ENCODE peak calls at places on chromosomes 1 and 21, in six cellular contexts. One of them, this sample, is unnamed.

GRCh38 chr1:41955461-41956159 is 36.9 kb upstream of the HIVEP3 start:
- DNase-seq in MM.1S: peak
- DNase-seq in GM23338: no peak
- DNase-seq in hepatocyte: peak
- DNase-seq in HCT116: peak
- DNase-seq in SK-N-SH: no peak
- DNase-seq in this sample: no peak

GRCh38 chr21:40635336-40635735 is 211.6 kb downstream of the DSCAM start:
- DNase-seq in hepatocyte: no peak
- DNase-seq in HCT116: no peak
- DNase-seq in MM.1S: no peak
- DNase-seq in SK-N-SH: no peak
- DNase-seq in GM23338: no peak
- DNase-seq in this sample: no peak

GRCh38 chr21:28936036-28936435 is 56.6 kb downstream of the LTN1 start:
- DNase-seq in hepatocyte: no peak
- DNase-seq in GM23338: no peak
- DNase-seq in HCT116: no peak
- DNase-seq in MM.1S: no peak
- DNase-seq in SK-N-SH: no peak
- DNase-seq in this sample: no peak

GRCh38 chr1:75614455-75615379 is 3.8 kb upstream of the SLC44A5 start:
- DNase-seq in HCT116: peak
- DNase-seq in GM23338: peak
- DNase-seq in MM.1S: peak
- DNase-seq in hepatocyte: peak
- DNase-seq in SK-N-SH: peak
- DNase-seq in this sample: no peak

GRCh38 chr1:201902198-201902597 is 13.5 kb downstream of the SHISA4 start:
- DNase-seq in HCT116: no peak
- DNase-seq in hepatocyte: no peak
- DNase-seq in SK-N-SH: no peak
- DNase-seq in GM23338: no peak
- DNase-seq in MM.1S: no peak
- DNase-seq in this sample: no peak

GRCh38 chr1:93471911-93472310 is 24.0 kb downstream of the FNBP1L start:
- DNase-seq in GM23338: no peak
- DNase-seq in SK-N-SH: no peak
- DNase-seq in hepatocyte: no peak
- DNase-seq in HCT116: no peak
- DNase-seq in MM.1S: no peak
- DNase-seq in this sample: no peak

GRCh38 chr1:60564196-60564595 is 490.6 kb upstream of the C1orf87 start:
- DNase-seq in SK-N-SH: no peak
- DNase-seq in GM23338: no peak
- DNase-seq in hepatocyte: no peak
- DNase-seq in MM.1S: no peak
- DNase-seq in HCT116: no peak
- DNase-seq in this sample: no peak

GRCh38 chr21:44626673-44627143 is at the start of gene KRTAP10-9:
- DNase-seq in SK-N-SH: no peak
- DNase-seq in HCT116: no peak
- DNase-seq in GM23338: no peak
- DNase-seq in MM.1S: no peak
- DNase-seq in hepatocyte: no peak
- DNase-seq in this sample: no peak

GRCh38 chr1:234253732-234254131 is 119.5 kb upstream of the COA6 start:
- DNase-seq in hepatocyte: no peak
- DNase-seq in SK-N-SH: no peak
- DNase-seq in GM23338: no peak
- DNase-seq in MM.1S: no peak
- DNase-seq in HCT116: no peak
- DNase-seq in this sample: no peak

GRCh38 chr1:167114725-167115124 is 20.9 kb downstream of the STYXL2 start:
- DNase-seq in SK-N-SH: no peak
- DNase-seq in MM.1S: no peak
- DNase-seq in hepatocyte: no peak
- DNase-seq in GM23338: no peak
- DNase-seq in HCT116: no peak
- DNase-seq in this sample: no peak

GRCh38 chr1:225299624-225300023 is 128.2 kb downstream of the LBR start:
- DNase-seq in hepatocyte: no peak
- DNase-seq in HCT116: no peak
- DNase-seq in GM23338: no peak
- DNase-seq in MM.1S: no peak
- DNase-seq in SK-N-SH: no peak
- DNase-seq in this sample: no peak

GRCh38 chr1:203636306-203636705 is 9.7 kb downstream of the ATP2B4 start:
- DNase-seq in SK-N-SH: no peak
- DNase-seq in HCT116: no peak
- DNase-seq in GM23338: no peak
- DNase-seq in hepatocyte: no peak
- DNase-seq in MM.1S: no peak
- DNase-seq in this sample: no peak

GRCh38 chr1:232226197-232226681 is 403.7 kb downstream of the SIPA1L2 start:
- DNase-seq in GM23338: peak
- DNase-seq in MM.1S: no peak
- DNase-seq in HCT116: no peak
- DNase-seq in SK-N-SH: no peak
- DNase-seq in hepatocyte: no peak
- DNase-seq in this sample: no peak

DNA sequence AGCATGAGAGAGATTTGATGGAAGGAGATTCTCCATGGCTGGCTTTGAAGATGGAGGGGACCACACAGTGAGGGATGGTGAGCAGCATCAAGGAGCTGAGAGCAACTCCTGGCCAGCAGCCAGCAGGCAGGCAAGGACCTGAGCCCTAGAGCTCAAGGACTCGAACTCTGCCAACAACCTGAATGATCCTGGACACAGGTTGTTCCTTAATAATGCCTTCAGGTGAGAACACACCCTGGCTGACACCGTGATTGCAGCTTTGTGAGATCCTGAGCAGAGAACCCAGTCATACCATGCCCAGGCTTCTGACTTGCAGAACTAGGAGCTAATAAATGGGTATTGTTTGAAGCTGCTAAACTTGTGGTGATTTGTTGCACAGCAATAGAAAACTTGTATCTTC is 183.1 kb downstream of the LMX1A start:
- DNase-seq in hepatocyte: no peak
- DNase-seq in GM23338: no peak
- DNase-seq in SK-N-SH: no peak
- DNase-seq in HCT116: no peak
- DNase-seq in MM.1S: no peak
- DNase-seq in this sample: no peak
- TF ChIP-seq EZH2phosphoT487 in hepatocyte: no peak
- TF ChIP-seq EZH2phosphoT487 in GM23338: no peak
- TF ChIP-seq EZH2phosphoT487 in SK-N-SH: no peak
- TF ChIP-seq EZH2phosphoT487 in HCT116: no peak
- TF ChIP-seq EZH2phosphoT487 in MM.1S: no peak
- TF ChIP-seq EZH2phosphoT487 in this sample: no peak

DNA sequence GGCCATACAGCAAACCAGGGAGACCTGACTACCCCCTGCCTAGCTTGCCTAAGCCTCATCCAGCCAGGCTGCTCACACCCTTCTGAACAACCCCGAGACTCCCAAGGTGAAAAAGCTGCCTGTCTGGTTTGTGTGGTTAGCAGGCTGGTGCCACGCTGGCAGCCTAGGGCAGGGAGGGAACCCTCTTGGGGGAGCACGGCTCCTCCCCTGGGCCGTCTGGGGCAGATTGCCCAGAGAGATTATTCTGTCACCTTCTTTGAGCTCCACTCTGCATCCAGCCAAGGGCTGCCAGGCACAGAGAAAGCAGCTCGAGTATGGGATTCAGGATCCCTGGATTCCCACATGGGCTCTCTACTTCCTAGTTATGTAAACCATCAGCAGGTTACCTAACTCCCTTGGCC is 27.5 kb upstream of the TCEA3 start:
- DNase-seq in hepatocyte: no peak
- DNase-seq in GM23338: no peak
- DNase-seq in HCT116: peak
- DNase-seq in SK-N-SH: peak
- DNase-seq in MM.1S: peak
- DNase-seq in this sample: no peak
- TF ChIP-seq EZH2phosphoT487 in hepatocyte: no peak
- TF ChIP-seq EZH2phosphoT487 in GM23338: no peak
- TF ChIP-seq EZH2phosphoT487 in HCT116: no peak
- TF ChIP-seq EZH2phosphoT487 in SK-N-SH: no peak
- TF ChIP-seq EZH2phosphoT487 in MM.1S: no peak
- TF ChIP-seq EZH2phosphoT487 in this sample: no peak

GRCh38 chr1:34101151-34101550 is 63.9 kb downstream of the CSMD2 start:
- DNase-seq in GM23338: no peak
- DNase-seq in MM.1S: no peak
- DNase-seq in HCT116: no peak
- DNase-seq in SK-N-SH: no peak
- DNase-seq in hepatocyte: no peak
- DNase-seq in this sample: no peak
- TF ChIP-seq EZH2phosphoT487 in GM23338: no peak
- TF ChIP-seq EZH2phosphoT487 in MM.1S: no peak
- TF ChIP-seq EZH2phosphoT487 in HCT116: no peak
- TF ChIP-seq EZH2phosphoT487 in SK-N-SH: no peak
- TF ChIP-seq EZH2phosphoT487 in hepatocyte: no peak
- TF ChIP-seq EZH2phosphoT487 in this sample: no peak

GRCh38 chr1:114114751-114115104 is 38.9 kb downstream of the SYT6 start:
- DNase-seq in GM23338: no peak
- DNase-seq in MM.1S: no peak
- DNase-seq in hepatocyte: no peak
- DNase-seq in HCT116: no peak
- DNase-seq in SK-N-SH: no peak
- DNase-seq in this sample: no peak

GRCh38 chr1:114112775-114113174 is 40.9 kb downstream of the SYT6 start:
- DNase-seq in HCT116: no peak
- DNase-seq in GM23338: no peak
- DNase-seq in hepatocyte: no peak
- DNase-seq in SK-N-SH: no peak
- DNase-seq in MM.1S: no peak
- DNase-seq in this sample: no peak

GRCh38 chr1:114111731-114112661 is 41.7 kb downstream of the SYT6 start:
- DNase-seq in MM.1S: no peak
- DNase-seq in hepatocyte: no peak
- DNase-seq in GM23338: no peak
- DNase-seq in HCT116: no peak
- DNase-seq in SK-N-SH: no peak
- DNase-seq in this sample: no peak

GRCh38 chr1:114116086-114116485 is 37.6 kb downstream of the SYT6 start:
- DNase-seq in HCT116: no peak
- DNase-seq in SK-N-SH: no peak
- DNase-seq in GM23338: no peak
- DNase-seq in hepatocyte: no peak
- DNase-seq in MM.1S: no peak
- DNase-seq in this sample: no peak

GRCh38 chr1:114113801-114114750 is 39.6 kb downstream of the SYT6 start:
- DNase-seq in HCT116: peak
- DNase-seq in MM.1S: no peak
- DNase-seq in SK-N-SH: no peak
- DNase-seq in GM23338: no peak
- DNase-seq in hepatocyte: no peak
- DNase-seq in this sample: no peak
- TF ChIP-seq EZH2phosphoT487 in HCT116: no peak
- TF ChIP-seq EZH2phosphoT487 in MM.1S: no peak
- TF ChIP-seq EZH2phosphoT487 in SK-N-SH: no peak
- TF ChIP-seq EZH2phosphoT487 in GM23338: no peak
- TF ChIP-seq EZH2phosphoT487 in hepatocyte: no peak
- TF ChIP-seq EZH2phosphoT487 in this sample: no peak